ENCODE peak calls at places on chromosomes 11 and 22, in nine cellular contexts. U is A172; T is dorsolateral prefrontal cortex; I is Calu3; E is stimulated activated CD8-positive, alpha-beta memory T cell treated with anti-CD3 and anti-CD28 coated beads, Interleukin-4, amount 100 ng/mL, for 48 hours; J is adipocyte; X is neural crest cell; M is T-helper 2 cell; C is right lobe of liver. A is an unnamed sample.
A peak's percentile ranks its signal among the peaks of the same experiment; 100 is the strongest.

GRCh38 chr22:48577014-48577690 is 1250.5 kb downstream of the BRD1 start:
- DNase-seq in E (no peak), T (no peak), C (no peak), U (no peak), J (no peak), X (no peak), M (no peak), I (no peak), A (no peak)

GRCh38 chr11:120052196-120052775 is 85.6 kb downstream of the TRIM29 start:
- DNase-seq in T (no peak), J (no peak), U (no peak), M (no peak), C (no peak), I (no peak), X (no peak), E (no peak), A (no peak)

GRCh38 chr11:47607380-47607779 is 13.2 kb upstream of the C1QTNF4 start:
- DNase-seq in C (no peak), T (peak; percentile 65), M (no peak), J (peak; percentile 88), I (no peak), U (peak; percentile 20), X (no peak), E (no peak), A (no peak)

GRCh38 chr11:14942735-14943134 is 29.4 kb downstream of the CALCA start:
- DNase-seq in T (no peak), I (no peak), C (no peak), U (no peak), E (no peak), M (no peak), J (no peak), X (no peak), A (no peak)

GRCh38 chr11:108871152-108871551 is 206.3 kb downstream of the DDX10 start:
- DNase-seq in U (peak; percentile 35), J (peak; percentile 63), E (peak; percentile 35), X (no peak), I (peak; percentile 29), M (no peak), C (peak; percentile 33), T (peak; percentile 23), A (peak; percentile 67)

GRCh38 chr11:64153831-64154230 is 12.1 kb downstream of the MACROD1 start:
- DNase-seq in E (no peak), I (no peak), M (no peak), U (no peak), X (no peak), C (no peak), J (no peak), T (no peak), A (no peak)

GRCh38 chr11:19367051-19367709 is 126.4 kb upstream of the E2F8 start:
- DNase-seq in J (peak; percentile 18), T (no peak), E (no peak), M (no peak), I (no peak), X (no peak), C (no peak), U (no peak), A (no peak)

GRCh38 chr22:49905465-49905864 is 12.8 kb downstream of the ALG12 start:
- DNase-seq in J (no peak), X (no peak), T (no peak), I (no peak), E (no peak), U (no peak), C (no peak), M (no peak), A (no peak)

GRCh38 chr11:65110354-65110861 is 1.3 kb upstream of the TM7SF2 start:
- DNase-seq in X (peak; percentile 100), T (peak; percentile 90), I (peak; percentile 95), U (peak; percentile 75), E (peak; percentile 100), M (peak; percentile 96), C (peak; percentile 80), J (peak; percentile 93), A (peak; percentile 89)

GRCh38 chr11:30025396-30026139 is 8.7 kb upstream of the KCNA4 start:
- DNase-seq in U (no peak), M (no peak), E (no peak), J (no peak), I (no peak), C (no peak), T (no peak), X (no peak), A (no peak)

GRCh38 chr22:35172452-35172851 is 84.8 kb upstream of the HMGXB4 start:
- DNase-seq in I (no peak), M (no peak), C (no peak), E (no peak), J (no peak), U (no peak), X (no peak), T (no peak), A (no peak)

GRCh38 chr11:126410649-126411048 is 55.2 kb downstream of the ST3GAL4 start:
- DNase-seq in I (no peak), T (no peak), C (no peak), E (no peak), M (no peak), U (no peak), J (peak; percentile 27), X (no peak), A (no peak)

GRCh38 chr11:35247863-35248262 is 108.9 kb downstream of the CD44 start:
- DNase-seq in X (no peak), E (no peak), J (no peak), U (no peak), I (no peak), M (no peak), C (no peak), T (no peak), A (no peak)

GRCh38 chr11:110000858-110001257 is 92.3 kb upstream of the ZC3H12C start:
- DNase-seq in I (no peak), U (no peak), J (no peak), T (no peak), M (no peak), E (no peak), C (no peak), X (no peak), A (no peak)

GRCh38 chr11:6655020-6655789 is 404 bp downstream of the DCHS1 start:
- DNase-seq in T (no peak), M (no peak), U (no peak), J (peak; percentile 64), C (no peak), E (peak; percentile 42), I (no peak), X (no peak), A (no peak)

GRCh38 chr22:47151490-47151889 is 389.0 kb downstream of the TBC1D22A start:
- DNase-seq in X (no peak), E (no peak), U (peak; percentile 62), M (no peak), C (no peak), T (no peak), J (peak; percentile 8), I (no peak), A (no peak)

GRCh38 chr11:64526795-64527194 is 64.2 kb upstream of the SLC22A12 start:
- DNase-seq in M (no peak), U (no peak), X (no peak), T (no peak), E (no peak), J (no peak), C (no peak), I (no peak), A (no peak)

GRCh38 chr22:20217563-20217962 is 50.6 kb downstream of the RTN4R start:
- DNase-seq in C (no peak), U (no peak), M (no peak), I (no peak), J (no peak), X (no peak), T (no peak), E (no peak), A (no peak)

GRCh38 chr11:70745451-70745850 is 347.1 kb downstream of the CTTN start:
- DNase-seq in E (no peak), C (no peak), I (no peak), T (no peak), J (no peak), U (no peak), M (no peak), X (no peak), A (no peak)

GRCh38 chr22:17907731-17908051 is 116.7 kb downstream of the MICAL3 start:
- DNase-seq in E (no peak), T (no peak), M (no peak), U (no peak), I (no peak), C (no peak), J (peak; percentile 18), X (no peak), A (no peak)

A was measured in T47D.